ENCODE peak calls at places on chromosomes 3 and 15, in four cellular contexts. U, V, H and P are unnamed samples.
A peak's percentile ranks its signal among the peaks of the same experiment; 100 is the strongest.

GRCh38 chr3:23508464-23508863 is 297.3 kb upstream of the UBE2E1 start:
- DNase-seq in U (no peak), V (no peak), H (no peak), P (no peak)

GRCh38 chr3:194029846-194030245 is 106.1 kb upstream of the HES1 start:
- DNase-seq in U (no peak), V (no peak), H (no peak), P (no peak)

GRCh38 chr15:90059208-90059985 is 42.9 kb downstream of the IDH2 start:
- DNase-seq in U (peak; percentile 31), V (peak; percentile 76), H (no peak), P (no peak)

GRCh38 chr15:42996871-42997270 is 76.3 kb upstream of the TTBK2 start:
- DNase-seq in U (no peak), V (no peak), H (no peak), P (no peak)

GRCh38 chr3:159443266-159443665 is 545.4 kb upstream of the IL12A start:
- DNase-seq in U (no peak), V (no peak), H (no peak), P (no peak)

GRCh38 chr15:40379853-40380252 is 2.7 kb upstream of the KNSTRN start:
- DNase-seq in U (peak; percentile 41), V (peak; percentile 38), H (no peak), P (peak; percentile 28)

GRCh38 chr3:107284570-107284969 is 92.7 kb upstream of the CCDC54 start:
- DNase-seq in U (no peak), V (no peak), H (no peak), P (no peak)

GRCh38 chr3:169771651-169772529 is 1.3 kb upstream of the MYNN start:
- DNase-seq in U (peak; percentile 79), V (peak; percentile 83), H (peak; percentile 65), P (peak; percentile 65)

GRCh38 chr3:146464005-146464595 is 5.3 kb downstream of the PLSCR2 start:
- DNase-seq in U (no peak), V (no peak), H (no peak), P (no peak)

GRCh38 chr3:131772278-131772893 is 262.4 kb downstream of the CPNE4 start:
- DNase-seq in U (no peak), V (no peak), H (peak; percentile 7), P (no peak)

GRCh38 chr3:197545111-197545510 is 10.7 kb downstream of the BDH1 start:
- DNase-seq in U (no peak), V (no peak), H (no peak), P (no peak)

GRCh38 chr3:46576-46975 is 150.0 kb upstream of the CHL1 start:
- DNase-seq in U (no peak), V (no peak), H (no peak), P (no peak)

GRCh38 chr3:156816794-156817741 is 9.1 kb upstream of the LEKR1 start:
- DNase-seq in U (no peak), V (peak; percentile 80), H (peak; percentile 94), P (peak; percentile 77)

GRCh38 chr3:37310666-37311050 is 136.3 kb upstream of the LRRFIP2 start:
- DNase-seq in U (no peak), V (no peak), H (no peak), P (no peak)

GRCh38 chr15:63353261-63353660 is 28.4 kb downstream of the CA12 start:
- DNase-seq in U (no peak), V (no peak), H (no peak), P (no peak)

GRCh38 chr15:79736435-79737000 is 160.3 kb downstream of the MTHFS start:
- DNase-seq in U (no peak), V (no peak), H (no peak), P (no peak)

GRCh38 chr15:98760975-98761374 is 112.6 kb downstream of the IGF1R start:
- DNase-seq in U (no peak), V (no peak), H (no peak), P (no peak)

GRCh38 chr3:72137865-72138861 is 353.2 kb upstream of the PROK2 start:
- DNase-seq in U (no peak), V (peak; percentile 62), H (no peak), P (no peak)

GRCh38 chr3:49493901-49494300 is 23.8 kb downstream of the DAG1 start:
- DNase-seq in U (no peak), V (no peak), H (no peak), P (no peak)

GRCh38 chr3:39644176-39644575 is 165.2 kb upstream of the MYRIP start:
- DNase-seq in U (no peak), V (no peak), H (no peak), P (no peak)

GRCh38 chr3:129278970-129279906 is 568 bp downstream of the HMCES start:
- DNase-seq in U (peak; percentile 67), V (peak; percentile 67), H (peak; percentile 72), P (peak; percentile 10)

GRCh38 chr3:185712337-185712736 is 112.5 kb downstream of the IGF2BP2 start:
- DNase-seq in U (no peak), V (no peak), H (no peak), P (no peak)

GRCh38 chr3:8757551-8758518 is 11.6 kb downstream of the OXTR start:
- DNase-seq in U (no peak), V (no peak), H (no peak), P (no peak)

GRCh38 chr3:65685621-65686020 is 353.1 kb downstream of the MAGI1 start:
- DNase-seq in U (peak; percentile 7), V (peak; percentile 25), H (no peak), P (no peak)

GRCh38 chr3:120791958-120792357 is 49.4 kb downstream of the GTF2E1 start:
- DNase-seq in U (no peak), V (peak; percentile 6), H (no peak), P (no peak)

GRCh38 chr3:81585057-81585456 is 176.4 kb downstream of the GBE1 start:
- DNase-seq in U (no peak), V (no peak), H (no peak), P (no peak)

GRCh38 chr3:81580399-81580798 is 181.0 kb downstream of the GBE1 start:
- DNase-seq in U (no peak), V (no peak), H (no peak), P (no peak)

GRCh38 chr3:81579744-81580143 is 181.7 kb downstream of the GBE1 start:
- DNase-seq in U (no peak), V (no peak), H (no peak), P (no peak)

GRCh38 chr3:81585937-81586336 is 175.5 kb downstream of the GBE1 start:
- DNase-seq in U (no peak), V (no peak), H (no peak), P (no peak)

GRCh38 chr3:81581966-81582599 is 179.4 kb downstream of the GBE1 start:
- DNase-seq in U (peak; percentile 20), V (peak; percentile 34), H (peak; percentile 11), P (peak; percentile 15)
- TF ChIP-seq ELF1 in U (no peak), V (no peak), H (no peak), P (no peak)

GRCh38 chr3:18119866-18120265 is 305.3 kb downstream of the SATB1 start:
- DNase-seq in U (no peak), V (no peak), H (no peak), P (no peak)

GRCh38 chr3:18124501-18124900 is 300.6 kb downstream of the SATB1 start:
- DNase-seq in U (no peak), V (peak; percentile 4), H (no peak), P (peak; percentile 26)

GRCh38 chr3:18121020-18121419 is 304.1 kb downstream of the SATB1 start:
- DNase-seq in U (no peak), V (no peak), H (no peak), P (no peak)

GRCh38 chr3:18126772-18127171 is 298.4 kb downstream of the SATB1 start:
- DNase-seq in U (no peak), V (no peak), H (peak; percentile 72), P (no peak)

DNA sequence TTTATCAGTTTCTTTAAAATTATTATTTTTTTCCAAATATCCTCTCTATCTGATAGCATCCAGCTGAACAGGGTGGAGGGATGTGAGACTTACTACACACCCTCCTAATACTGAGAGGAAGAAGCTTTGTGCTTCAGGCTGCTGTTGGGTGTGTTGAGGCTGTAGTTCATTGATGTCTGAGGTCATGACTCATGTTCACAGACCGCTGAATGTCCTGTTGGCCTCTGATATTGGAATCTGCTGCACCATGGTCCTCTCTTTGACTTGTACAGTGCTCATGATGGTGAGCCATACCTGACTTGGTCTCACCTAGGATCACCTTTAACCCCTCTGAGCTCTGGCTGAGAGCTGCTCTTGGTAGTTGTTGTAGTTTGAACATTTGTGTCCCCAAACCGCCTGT is 302.9 kb downstream of the SATB1 start:
- DNase-seq in U (no peak), V (no peak), H (no peak), P (no peak)
- H3K4me2 ChIP-seq in U (no peak overlapping the region), V (no peak overlapping the region), H (no peak overlapping the region), P (peak overlapping the region; percentile 39)

GRCh38 chr3:183812746-183813445 is 12.5 kb downstream of the MAP6D1 start:
- DNase-seq in U (no peak), V (no peak), H (no peak), P (no peak)
- TF ChIP-seq SIN3A in U (no peak), V (no peak), H (no peak), P (no peak)

GRCh38 chr3:50815844-50816243 is 141.1 kb downstream of the DOCK3 start:
- DNase-seq in U (no peak), V (no peak), H (no peak), P (no peak)
- TF ChIP-seq ELF1 in U (no peak), V (no peak), H (no peak), P (no peak)

GRCh38 chr15:74132681-74133070 is 2.3 kb downstream of the ISLR2 start:
- DNase-seq in U (no peak), V (no peak), H (no peak), P (no peak)
- H3K4me2 ChIP-seq in U (no peak overlapping the region), V (no peak overlapping the region), H (no peak overlapping the region), P (no peak overlapping the region)

GRCh38 chr3:31541102-31541501 is 8.4 kb downstream of the STT3B start:
- DNase-seq in U (no peak), V (no peak), H (no peak), P (no peak)
- TF ChIP-seq SIN3A in U (no peak), V (no peak), H (no peak), P (no peak)